ENCODE peak calls at places on chromosomes 7 and 10, in nine cellular contexts. V is A172, Q is tibial nerve, F is thyroid gland, Z is fibroblast of lung, H is NCI-H1417, I is skeletal muscle cell, Y is T-helper 1 cell, A is hepatocyte. L is an unnamed sample.
A peak's percentile ranks its signal among the peaks of the same experiment; 100 is the strongest.

GRCh38 chr10:24349379-24350110 is 140.6 kb downstream of the KIAA1217 start:
- DNase-seq in V (no peak), Q (no peak), F (peak; percentile 32), Z (peak; percentile 69), H (no peak), I (peak; percentile 50), Y (no peak), A (no peak), L (no peak)

GRCh38 chr7:80900583-80901576 is 18.0 kb downstream of the SEMA3C start:
- DNase-seq in V (peak; percentile 81), Q (peak; percentile 55), F (no peak), Z (peak; percentile 84), H (no peak), I (peak; percentile 47), Y (no peak), A (no peak), L (peak; percentile 52)

GRCh38 chr10:69944761-69945160 is 107.9 kb upstream of the MACROH2A2 start:
- DNase-seq in V (no peak), Q (no peak), F (no peak), Z (no peak), H (no peak), I (no peak), Y (no peak), A (no peak), L (no peak)

GRCh38 chr10:129513312-129513711 is 46.3 kb downstream of the MGMT start:
- DNase-seq in V (no peak), Q (no peak), F (no peak), Z (no peak), H (no peak), I (no peak), Y (no peak), A (no peak), L (no peak)

GRCh38 chr7:108135446-108136190 is 5.5 kb upstream of the LAMB4 start:
- DNase-seq in V (no peak), Q (no peak), F (no peak), Z (no peak), H (no peak), I (no peak), Y (no peak), A (no peak), L (no peak)

GRCh38 chr10:131461093-131461492 is 149.6 kb upstream of the TCERG1L start:
- DNase-seq in V (no peak), Q (no peak), F (no peak), Z (no peak), H (no peak), I (no peak), Y (no peak), A (no peak), L (no peak)

GRCh38 chr10:89481662-89482061 is 53.7 kb downstream of the SLC16A12 start:
- DNase-seq in V (peak; percentile 70), Q (no peak), F (no peak), Z (peak; percentile 88), H (no peak), I (peak; percentile 93), Y (no peak), A (peak; percentile 51), L (peak; percentile 78)

GRCh38 chr7:1087952-1088920 is at the start of gene GPER1:
- DNase-seq in V (peak; percentile 77), Q (peak; percentile 23), F (peak; percentile 92), Z (peak; percentile 52), H (no peak), I (no peak), Y (no peak), A (peak; percentile 81), L (peak; percentile 82)

GRCh38 chr7:42545049-42545724 is 308.2 kb upstream of the GLI3 start:
- DNase-seq in V (no peak), Q (no peak), F (no peak), Z (no peak), H (no peak), I (no peak), Y (no peak), A (no peak), L (no peak)

GRCh38 chr7:133783276-133783675 is 343.9 kb upstream of the LRGUK start:
- DNase-seq in V (no peak), Q (no peak), F (no peak), Z (no peak), H (no peak), I (peak; percentile 25), Y (no peak), A (no peak), L (no peak)

GRCh38 chr10:110860576-110861241 is 11.0 kb upstream of the PDCD4 start:
- DNase-seq in V (no peak), Q (no peak), F (no peak), Z (no peak), H (no peak), I (no peak), Y (peak; percentile 40), A (peak; percentile 56), L (no peak)

GRCh38 chr7:31814187-31814586 is 127.2 kb downstream of the PPP1R17 start:
- DNase-seq in V (no peak), Q (no peak), F (no peak), Z (peak; percentile 9), H (peak; percentile 8), I (no peak), Y (no peak), A (no peak), L (no peak)

GRCh38 chr7:130275826-130276291 is 9.2 kb downstream of the CPA2 start:
- DNase-seq in V (peak; percentile 41), Q (no peak), F (no peak), Z (peak; percentile 86), H (peak; percentile 68), I (no peak), Y (no peak), A (no peak), L (no peak)

GRCh38 chr10:69757553-69758309 is 44.0 kb upstream of the COL13A1 start:
- DNase-seq in V (peak; percentile 27), Q (peak; percentile 6), F (peak; percentile 60), Z (peak; percentile 63), H (peak; percentile 72), I (no peak), Y (no peak), A (peak; percentile 75), L (peak; percentile 68)

GRCh38 chr10:29811751-29812427 is 177.1 kb upstream of the SVIL start:
- DNase-seq in V (peak; percentile 90), Q (peak; percentile 36), F (peak; percentile 78), Z (peak; percentile 99), H (no peak), I (peak; percentile 95), Y (no peak), A (peak; percentile 43), L (peak; percentile 92)

GRCh38 chr10:132166216-132166950 is 20.4 kb upstream of the DPYSL4 start:
- DNase-seq in V (no peak), Q (no peak), F (no peak), Z (no peak), H (no peak), I (no peak), Y (no peak), A (no peak), L (no peak)

GRCh38 chr7:73830872-73831655 is at the start of gene CLDN4:
- DNase-seq in V (peak; percentile 85), Q (no peak), F (peak; percentile 97), Z (no peak), H (peak; percentile 91), I (no peak), Y (no peak), A (peak; percentile 92), L (no peak)

GRCh38 chr7:101553771-101554445 is 75.2 kb downstream of the MYL10 start:
- DNase-seq in V (no peak), Q (no peak), F (no peak), Z (no peak), H (no peak), I (no peak), Y (no peak), A (no peak), L (no peak)

GRCh38 chr7:2807455-2807845 is 36.7 kb downstream of the GNA12 start:
- DNase-seq in V (no peak), Q (no peak), F (no peak), Z (no peak), H (no peak), I (no peak), Y (no peak), A (no peak), L (no peak)

GRCh38 chr7:158707610-158708009 is 3.0 kb upstream of the NCAPG2 start:
- DNase-seq in V (no peak), Q (no peak), F (no peak), Z (peak; percentile 50), H (no peak), I (no peak), Y (no peak), A (no peak), L (no peak)

GRCh38 chr7:43531700-43532099 is 51.2 kb upstream of the STK17A start:
- DNase-seq in V (no peak), Q (no peak), F (no peak), Z (no peak), H (no peak), I (no peak), Y (no peak), A (no peak), L (no peak)

GRCh38 chr7:69699949-69700715 is 101.9 kb downstream of the AUTS2 start:
- DNase-seq in V (no peak), Q (no peak), F (no peak), Z (peak; percentile 15), H (no peak), I (no peak), Y (no peak), A (no peak), L (no peak)

GRCh38 chr7:150631084-150631824 is 931 bp downstream of the GIMAP6 start:
- DNase-seq in V (no peak), Q (no peak), F (peak; percentile 6), Z (no peak), H (no peak), I (no peak), Y (peak; percentile 21), A (no peak), L (no peak)

GRCh38 chr7:150799741-150800575 is at the start of gene TMEM176B:
- DNase-seq in V (no peak), Q (no peak), F (no peak), Z (no peak), H (peak; percentile 47), I (no peak), Y (no peak), A (peak; percentile 86), L (no peak)

GRCh38 chr10:42816917-42817316 is 34.3 kb downstream of the BMS1 start:
- DNase-seq in V (no peak), Q (no peak), F (no peak), Z (no peak), H (no peak), I (no peak), Y (no peak), A (no peak), L (no peak)

GRCh38 chr10:112949875-112950507 is at the start of gene TCF7L2:
- DNase-seq in V (peak; percentile 95), Q (peak; percentile 98), F (peak; percentile 96), Z (peak; percentile 97), H (peak; percentile 91), I (peak; percentile 92), Y (peak; percentile 61), A (peak; percentile 98), L (peak; percentile 89)

GRCh38 chr10:7354330-7355047 is 56.3 kb downstream of the SFMBT2 start:
- DNase-seq in V (peak; percentile 59), Q (no peak), F (no peak), Z (peak; percentile 74), H (peak; percentile 50), I (peak; percentile 42), Y (no peak), A (peak; percentile 22), L (no peak)

L was measured in AG08395.